ENCODE peak calls at places on chromosomes 6 and 20, in five cellular contexts. One of them, this sample, is unnamed.

GRCh38 chr6:40397287-40398033 is 189.7 kb downstream of the LRFN2 start:
- DNase-seq in upper lobe of left lung: no peak
- DNase-seq in right lobe of liver: no peak
- DNase-seq in lower leg skin: peak; percentile 74
- DNase-seq in adrenal gland: no peak
- DNase-seq in this sample: no peak

GRCh38 chr6:149147191-149147590 is 170.3 kb upstream of the TAB2 start:
- DNase-seq in upper lobe of left lung: no peak
- DNase-seq in adrenal gland: no peak
- DNase-seq in right lobe of liver: no peak
- DNase-seq in lower leg skin: no peak
- DNase-seq in this sample: no peak

GRCh38 chr6:100432136-100432535 is 32.6 kb downstream of the SIM1 start:
- DNase-seq in adrenal gland: no peak
- DNase-seq in right lobe of liver: no peak
- DNase-seq in upper lobe of left lung: no peak
- DNase-seq in lower leg skin: no peak
- DNase-seq in this sample: no peak

GRCh38 chr20:62064788-62065668 is 653 bp downstream of the TAF4 start:
- DNase-seq in right lobe of liver: no peak
- DNase-seq in upper lobe of left lung: no peak
- DNase-seq in adrenal gland: peak; percentile 45
- DNase-seq in lower leg skin: no peak
- DNase-seq in this sample: no peak

GRCh38 chr6:159252955-159253508 is 83.8 kb downstream of the FNDC1 start:
- DNase-seq in upper lobe of left lung: no peak
- DNase-seq in right lobe of liver: no peak
- DNase-seq in adrenal gland: peak; percentile 24
- DNase-seq in lower leg skin: no peak
- DNase-seq in this sample: no peak

GRCh38 chr6:129860901-129861665 is at the start of gene TMEM244:
- DNase-seq in adrenal gland: no peak
- DNase-seq in lower leg skin: no peak
- DNase-seq in right lobe of liver: no peak
- DNase-seq in upper lobe of left lung: no peak
- DNase-seq in this sample: no peak

GRCh38 chr6:13924146-13924948 is 405 bp upstream of the RNF182 start:
- DNase-seq in upper lobe of left lung: peak; percentile 29
- DNase-seq in lower leg skin: no peak
- DNase-seq in adrenal gland: peak; percentile 23
- DNase-seq in right lobe of liver: peak; percentile 58
- DNase-seq in this sample: no peak

GRCh38 chr6:138815221-138815620 is 19.3 kb downstream of the ECT2L start:
- DNase-seq in lower leg skin: no peak
- DNase-seq in right lobe of liver: no peak
- DNase-seq in upper lobe of left lung: no peak
- DNase-seq in adrenal gland: no peak
- DNase-seq in this sample: no peak

GRCh38 chr6:72032056-72032455 is 145.7 kb downstream of the RIMS1 start:
- DNase-seq in lower leg skin: no peak
- DNase-seq in upper lobe of left lung: no peak
- DNase-seq in adrenal gland: no peak
- DNase-seq in right lobe of liver: no peak
- DNase-seq in this sample: no peak

GRCh38 chr6:159065751-159066329 is 21.0 kb upstream of the TAGAP start:
- DNase-seq in adrenal gland: no peak
- DNase-seq in right lobe of liver: no peak
- DNase-seq in upper lobe of left lung: no peak
- DNase-seq in lower leg skin: no peak
- DNase-seq in this sample: no peak

GRCh38 chr20:43658068-43658722 is 8.7 kb upstream of the MYBL2 start:
- DNase-seq in adrenal gland: peak; percentile 42
- DNase-seq in right lobe of liver: no peak
- DNase-seq in upper lobe of left lung: no peak
- DNase-seq in lower leg skin: no peak
- DNase-seq in this sample: no peak

GRCh38 chr6:42978487-42978792 is 541 bp downstream of the PEX6 start:
- DNase-seq in adrenal gland: peak; percentile 83
- DNase-seq in right lobe of liver: peak; percentile 62
- DNase-seq in upper lobe of left lung: peak; percentile 32
- DNase-seq in lower leg skin: peak; percentile 85
- DNase-seq in this sample: no peak

GRCh38 chr6:10582774-10583508 is 61.8 kb downstream of the GCNT2 start:
- DNase-seq in upper lobe of left lung: peak; percentile 28
- DNase-seq in lower leg skin: no peak
- DNase-seq in right lobe of liver: no peak
- DNase-seq in adrenal gland: no peak
- DNase-seq in this sample: no peak

GRCh38 chr20:63125893-63126601 is 89.9 kb downstream of the YTHDF1 start:
- DNase-seq in right lobe of liver: peak; percentile 7
- DNase-seq in upper lobe of left lung: peak; percentile 10
- DNase-seq in lower leg skin: no peak
- DNase-seq in adrenal gland: peak; percentile 7
- DNase-seq in this sample: no peak

GRCh38 chr6:32689531-32690505 is 23.4 kb upstream of the HLA-DQB1 start:
- DNase-seq in adrenal gland: no peak
- DNase-seq in right lobe of liver: no peak
- DNase-seq in upper lobe of left lung: peak; percentile 28
- DNase-seq in lower leg skin: no peak
- DNase-seq in this sample: no peak

GRCh38 chr20:37505263-37506165 is 15.5 kb upstream of the NNAT start:
- DNase-seq in adrenal gland: no peak
- DNase-seq in upper lobe of left lung: no peak
- DNase-seq in lower leg skin: peak; percentile 66
- DNase-seq in right lobe of liver: peak; percentile 77
- DNase-seq in this sample: no peak

GRCh38 chr20:37627060-37627766 is 66.6 kb upstream of the CTNNBL1 start:
- DNase-seq in adrenal gland: peak; percentile 36
- DNase-seq in lower leg skin: no peak
- DNase-seq in right lobe of liver: no peak
- DNase-seq in upper lobe of left lung: no peak
- DNase-seq in this sample: no peak

GRCh38 chr6:136593748-136594490 is 43.7 kb upstream of the MAP7 start:
- DNase-seq in right lobe of liver: no peak
- DNase-seq in lower leg skin: no peak
- DNase-seq in upper lobe of left lung: peak; percentile 83
- DNase-seq in adrenal gland: peak; percentile 62
- DNase-seq in this sample: no peak

GRCh38 chr6:12890171-12890790 is 173.7 kb downstream of the PHACTR1 start:
- DNase-seq in lower leg skin: no peak
- DNase-seq in upper lobe of left lung: no peak
- DNase-seq in right lobe of liver: no peak
- DNase-seq in adrenal gland: no peak
- DNase-seq in this sample: no peak

GRCh38 chr6:84074988-84075781 is 41.6 kb downstream of the MRAP2 start:
- DNase-seq in right lobe of liver: no peak
- DNase-seq in adrenal gland: no peak
- DNase-seq in upper lobe of left lung: no peak
- DNase-seq in lower leg skin: no peak
- DNase-seq in this sample: no peak

GRCh38 chr6:142771162-142771561 is 173.8 kb downstream of the HIVEP2 start:
- DNase-seq in lower leg skin: no peak
- DNase-seq in upper lobe of left lung: no peak
- DNase-seq in right lobe of liver: no peak
- DNase-seq in adrenal gland: no peak
- DNase-seq in this sample: no peak

GRCh38 chr6:5088780-5089179 is 3.6 kb downstream of the PPP1R3G start:
- DNase-seq in right lobe of liver: no peak
- DNase-seq in lower leg skin: no peak
- DNase-seq in upper lobe of left lung: no peak
- DNase-seq in adrenal gland: no peak
- DNase-seq in this sample: no peak
- TF ChIP-seq CTCF in right lobe of liver: no peak
- TF ChIP-seq CTCF in lower leg skin: no peak
- TF ChIP-seq CTCF in upper lobe of left lung: no peak
- TF ChIP-seq CTCF in adrenal gland: no peak
- TF ChIP-seq CTCF in this sample: no peak

GRCh38 chr6:134422426-134423231 is 104.7 kb upstream of the SGK1 start:
- DNase-seq in upper lobe of left lung: no peak
- DNase-seq in right lobe of liver: no peak
- DNase-seq in adrenal gland: no peak
- DNase-seq in lower leg skin: no peak
- DNase-seq in this sample: no peak
- TF ChIP-seq POLR2A in upper lobe of left lung: no peak
- TF ChIP-seq POLR2A in right lobe of liver: no peak
- TF ChIP-seq POLR2A in adrenal gland: no peak
- TF ChIP-seq POLR2A in lower leg skin: no peak
- TF ChIP-seq POLR2A in this sample: no peak

GRCh38 chr20:64238851-64239387 is 16.6 kb upstream of the PCMTD2 start:
- DNase-seq in adrenal gland: no peak
- DNase-seq in right lobe of liver: peak; percentile 39
- DNase-seq in lower leg skin: no peak
- DNase-seq in upper lobe of left lung: no peak
- DNase-seq in this sample: no peak
- TF ChIP-seq CTCF in adrenal gland: no peak
- TF ChIP-seq CTCF in right lobe of liver: no peak
- TF ChIP-seq CTCF in lower leg skin: no peak
- TF ChIP-seq CTCF in upper lobe of left lung: no peak
- TF ChIP-seq CTCF in this sample: no peak

GRCh38 chr20:35617397-35618031 is 1.9 kb downstream of the SPAG4 start:
- DNase-seq in lower leg skin: peak; percentile 91
- DNase-seq in right lobe of liver: peak; percentile 78
- DNase-seq in adrenal gland: peak; percentile 73
- DNase-seq in upper lobe of left lung: peak; percentile 56
- DNase-seq in this sample: no peak

GRCh38 chr20:35618372-35619131 is 2.9 kb downstream of the SPAG4 start:
- DNase-seq in upper lobe of left lung: peak; percentile 40
- DNase-seq in right lobe of liver: no peak
- DNase-seq in adrenal gland: peak; percentile 38
- DNase-seq in lower leg skin: peak; percentile 86
- DNase-seq in this sample: no peak

GRCh38 chr20:35615667-35616464 is at the start of gene SPAG4:
- DNase-seq in upper lobe of left lung: peak; percentile 80
- DNase-seq in lower leg skin: peak; percentile 100
- DNase-seq in right lobe of liver: peak; percentile 100
- DNase-seq in adrenal gland: peak; percentile 75
- DNase-seq in this sample: peak; percentile 99

GRCh38 chr20:35618032-35618371 is 2.4 kb downstream of the SPAG4 start:
- DNase-seq in upper lobe of left lung: no peak
- DNase-seq in right lobe of liver: no peak
- DNase-seq in lower leg skin: no peak
- DNase-seq in adrenal gland: no peak
- DNase-seq in this sample: no peak

GRCh38 chr20:35616465-35617396 is 1.1 kb downstream of the SPAG4 start:
- DNase-seq in adrenal gland: peak; percentile 99
- DNase-seq in upper lobe of left lung: peak; percentile 100
- DNase-seq in lower leg skin: peak; percentile 97
- DNase-seq in right lobe of liver: peak; percentile 92
- DNase-seq in this sample: peak; percentile 91
- TF ChIP-seq POLR2A in adrenal gland: peak; percentile 64
- TF ChIP-seq POLR2A in upper lobe of left lung: peak; percentile 74
- TF ChIP-seq POLR2A in lower leg skin: no peak
- TF ChIP-seq POLR2A in right lobe of liver: peak; percentile 72
- TF ChIP-seq POLR2A in this sample: no peak

This sample was measured in vagina.